ENCODE peak calls at places on chromosome 14, in five cellular contexts. M, J, B, W and X are unnamed samples.

GRCh38 chr14:100899841-100900771 is 3.4 kb downstream of the RTL1 start:
- DNase-seq in J (no peak), W (no peak), M (peak; percentile 42), B (peak; percentile 41), X (peak; percentile 74)

GRCh38 chr14:104262515-104263514 is 124.4 kb downstream of the KIF26A start:
- DNase-seq in W (no peak), M (peak; percentile 44), B (no peak), J (no peak), X (peak; percentile 81)

GRCh38 chr14:101368629-101369028 is 192.7 kb upstream of the DIO3 start:
- DNase-seq in J (no peak), M (no peak), W (no peak), B (no peak), X (no peak)

GRCh38 chr14:104436047-104436531 is 143.5 kb upstream of the C14orf180 start:
- DNase-seq in M (peak; percentile 70), B (peak; percentile 71), W (no peak), J (peak; percentile 24), X (peak; percentile 88)

GRCh38 chr14:58836303-58836702 is 198.5 kb downstream of the DACT1 start:
- DNase-seq in B (no peak), W (no peak), J (no peak), M (no peak), X (no peak)

GRCh38 chr14:104928391-104929133 is 3.9 kb downstream of the PLD4 start:
- DNase-seq in W (no peak), B (no peak), J (no peak), M (no peak), X (no peak)

GRCh38 chr14:74468513-74468912 is 24.6 kb downstream of the NPC2 start:
- DNase-seq in J (no peak), B (no peak), M (no peak), W (no peak), X (no peak)

GRCh38 chr14:93727917-93728650 is 60.2 kb downstream of the PRIMA1 start:
- DNase-seq in B (no peak), W (no peak), M (no peak), J (no peak), X (no peak)

GRCh38 chr14:50139192-50139591 is 22.8 kb upstream of the VCPKMT start:
- DNase-seq in W (no peak), B (no peak), J (peak; percentile 20), M (no peak), X (no peak)

GRCh38 chr14:55954108-55954507 is 164.1 kb upstream of the PELI2 start:
- DNase-seq in M (no peak), W (no peak), B (no peak), J (no peak), X (no peak)

GRCh38 chr14:54025661-54026060 is 69.0 kb upstream of the BMP4 start:
- DNase-seq in W (no peak), J (no peak), B (no peak), M (no peak), X (no peak)

GRCh38 chr14:105203057-105203494 is 22.0 kb upstream of the NUDT14 start:
- DNase-seq in M (peak; percentile 84), B (peak; percentile 89), J (peak; percentile 57), W (peak; percentile 67), X (peak; percentile 66)

GRCh38 chr14:93967637-93968250 is 8.6 kb downstream of the ASB2 start:
- DNase-seq in M (no peak), B (no peak), J (no peak), W (peak; percentile 72), X (no peak)

GRCh38 chr14:100438678-100439592 is 115.8 kb downstream of the SLC25A47 start:
- DNase-seq in W (no peak), B (no peak), J (peak; percentile 64), M (no peak), X (peak; percentile 83)

GRCh38 chr14:39426605-39427004 is 5.6 kb downstream of the FBXO33 start:
- DNase-seq in W (no peak), B (no peak), J (peak; percentile 78), M (no peak), X (no peak)

GRCh38 chr14:76695263-76695920 is 65.9 kb upstream of the VASH1 start:
- DNase-seq in B (no peak), M (no peak), W (no peak), J (no peak), X (no peak)

GRCh38 chr14:78152246-78153068 is 17.7 kb upstream of the NRXN3 start:
- DNase-seq in B (no peak), J (no peak), M (no peak), W (no peak), X (no peak)

GRCh38 chr14:51521764-51522163 is 129.9 kb upstream of the FRMD6 start:
- DNase-seq in M (no peak), W (no peak), J (peak; percentile 87), B (no peak), X (no peak)

GRCh38 chr14:90993792-90994191 is 66.6 kb downstream of the RPS6KA5 start:
- DNase-seq in W (no peak), J (no peak), B (no peak), M (no peak), X (no peak)

GRCh38 chr14:53529519-53529918 is 376.4 kb upstream of the DDHD1 start:
- DNase-seq in B (no peak), J (peak; percentile 18), M (no peak), W (no peak), X (no peak)

GRCh38 chr14:85594217-85594616 is 64.3 kb downstream of the FLRT2 start:
- DNase-seq in B (no peak), J (no peak), W (no peak), M (no peak), X (no peak)

GRCh38 chr14:72644038-72644437 is 249.9 kb downstream of the DPF3 start:
- DNase-seq in J (no peak), M (no peak), W (no peak), B (no peak), X (no peak)

GRCh38 chr14:104366931-104367810 is 212.4 kb upstream of the C14orf180 start:
- DNase-seq in W (no peak), B (no peak), M (no peak), J (no peak), X (no peak)

GRCh38 chr14:66503532-66503931 is 4.4 kb upstream of the GPHN start:
- DNase-seq in J (peak; percentile 13), M (no peak), W (no peak), B (no peak), X (no peak)

GRCh38 chr14:54002653-54003052 is 46.0 kb upstream of the BMP4 start:
- DNase-seq in B (no peak), M (no peak), W (no peak), J (peak; percentile 59), X (no peak)

GRCh38 chr14:73027546-73027945 is 640 bp upstream of the ZFYVE1 start:
- DNase-seq in B (no peak), M (no peak), W (no peak), J (no peak), X (no peak)

GRCh38 chr14:21104448-21105060 is 3.7 kb downstream of the TMEM253 start:
- DNase-seq in B (peak; percentile 89), M (peak; percentile 88), W (no peak), J (peak; percentile 74), X (peak; percentile 81)

GRCh38 chr14:103185051-103186027 is 62.1 kb downstream of the TNFAIP2 start:
- DNase-seq in J (peak; percentile 25), W (no peak), B (no peak), M (peak; percentile 9), X (no peak)

GRCh38 chr14:55446833-55447232 is 6.4 kb upstream of the TBPL2 start:
- DNase-seq in B (no peak), M (no peak), W (no peak), J (peak; percentile 73), X (no peak)

GRCh38 chr14:103436533-103436932 is 51.3 kb downstream of the MARK3 start:
- DNase-seq in M (no peak), B (no peak), J (no peak), W (no peak), X (no peak)

GRCh38 chr14:99850705-99851104 is 57.5 kb downstream of the EML1 start:
- DNase-seq in B (no peak), W (no peak), J (no peak), M (no peak), X (no peak)

GRCh38 chr14:73238262-73238852 is 1.1 kb downstream of the PAPLN start:
- DNase-seq in W (no peak), J (peak; percentile 70), B (no peak), M (no peak), X (no peak)

GRCh38 chr14:76937181-76938091 is 91.1 kb downstream of the IRF2BPL start:
- DNase-seq in W (no peak), M (peak; percentile 83), J (peak; percentile 90), B (peak; percentile 87), X (no peak)

GRCh38 chr14:66008631-66009030 is 477.5 kb upstream of the CCDC196 start:
- DNase-seq in M (no peak), J (no peak), W (no peak), B (no peak), X (no peak)

DNA sequence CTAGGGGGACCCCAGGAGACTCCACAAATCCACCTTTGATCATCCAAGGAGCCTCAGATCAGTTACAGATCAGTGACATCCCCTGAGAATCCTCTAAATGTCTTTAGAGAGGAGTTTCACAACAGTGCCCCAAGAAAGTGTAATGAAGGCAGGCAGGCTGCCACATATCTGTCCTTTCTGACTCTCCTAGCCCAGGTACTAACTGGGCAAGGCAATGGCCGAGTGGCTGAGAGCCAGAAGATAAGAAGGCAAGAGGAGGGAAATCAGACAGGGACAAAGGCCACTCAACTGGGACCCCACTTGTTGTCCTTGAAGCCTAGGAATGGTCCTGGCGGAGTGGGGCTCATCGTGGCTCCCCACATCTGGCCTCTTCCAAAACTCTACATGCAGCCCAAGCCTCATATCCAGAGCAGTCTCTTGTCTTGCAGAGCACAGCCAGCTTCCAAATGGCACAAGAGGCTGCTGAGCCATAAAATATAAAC is 11.6 kb downstream of the ACTN1 start:
- DNase-seq in J (no peak), W (no peak), B (no peak), M (no peak), X (no peak)
- H3K4me3 ChIP-seq in J (no peak overlapping the region), W (no peak overlapping the region), B (peak overlapping the region; percentile 78), M (no peak overlapping the region), X (no peak overlapping the region)

DNA sequence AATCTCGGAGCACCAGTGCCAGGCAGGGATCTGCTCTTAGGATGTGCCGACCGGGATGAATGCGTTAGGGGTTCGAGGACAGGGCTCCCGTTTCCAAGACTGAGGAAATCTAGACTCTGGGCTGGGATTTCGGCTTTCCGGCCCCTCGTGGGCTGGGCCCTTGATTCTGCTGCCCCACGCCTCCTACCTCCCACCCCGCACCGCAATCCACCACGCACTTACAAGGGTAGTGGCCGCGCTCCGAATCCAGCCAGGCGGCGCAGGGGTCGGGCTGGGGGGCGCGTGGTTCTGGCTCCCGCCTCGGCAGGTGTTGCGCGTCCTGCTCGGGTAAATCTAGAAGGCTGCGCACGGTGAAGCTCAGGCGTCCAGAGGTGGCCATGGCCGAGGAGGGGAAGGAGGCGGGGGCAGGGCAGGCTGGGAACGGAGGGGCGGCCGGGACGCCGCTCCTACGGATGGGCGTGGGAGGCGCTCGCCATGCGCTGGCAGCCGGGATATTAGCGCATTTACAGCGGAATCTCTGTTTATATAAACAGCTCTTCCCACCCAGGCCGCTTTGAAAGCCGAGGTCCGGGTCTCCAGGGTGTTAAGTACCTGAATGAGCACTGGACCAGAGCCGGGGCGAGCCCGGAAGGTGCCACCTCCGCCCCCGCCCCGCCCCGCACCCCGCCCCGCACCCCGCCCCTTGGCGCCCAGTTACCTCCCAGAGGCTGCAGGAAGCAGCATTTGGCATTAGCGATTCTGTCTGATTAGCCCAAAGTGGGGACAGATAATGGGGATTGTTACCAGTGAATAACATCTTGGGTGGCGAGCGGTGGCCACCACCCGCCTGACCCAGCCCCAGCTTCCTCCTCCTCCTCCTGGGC is at the start of gene NKX2-8:
- DNase-seq in J (no peak), B (no peak), W (no peak), M (no peak), X (no peak)
- H3K4me3 ChIP-seq in J (peak within 1 kb of the TSS; percentile 55), B (peak within 1 kb of the TSS; percentile 65), W (no peak within 1 kb of the TSS), M (peak within 1 kb of the TSS; percentile 32), X (peak within 1 kb of the TSS; percentile 21)

GRCh38 chr14:28773176-28773575 is 6.6 kb downstream of the FOXG1 start:
- DNase-seq in M (no peak), B (no peak), W (no peak), J (no peak), X (no peak)
- H3K4me3 ChIP-seq in M (no peak overlapping the region), B (no peak overlapping the region), W (no peak overlapping the region), J (peak overlapping the region; percentile 25), X (no peak overlapping the region)

GRCh38 chr14:64764641-64765520 is 60.7 kb downstream of the PLEKHG3 start:
- DNase-seq in B (peak; percentile 89), W (peak; percentile 56), J (peak; percentile 73), M (peak; percentile 85), X (peak; percentile 93)
- H3K4me3 ChIP-seq in B (peak overlapping the region; percentile 57), W (no peak overlapping the region), J (peak overlapping the region; percentile 44), M (peak overlapping the region; percentile 27), X (no peak overlapping the region)